ENCODE peak calls at places on chromosomes 11 and 22, in six cellular contexts. Y, K, U, Z, X and Q are unnamed samples.

GRCh38 chr22:28441720-28442263 is 237.8 kb downstream of the TTC28 start:
- DNase-seq in Y (no peak), Z (no peak), K (peak; percentile 27), X (peak; percentile 60), U (no peak), Q (no peak)

GRCh38 chr11:110128161-110128560 is 35.0 kb downstream of the ZC3H12C start:
- DNase-seq in X (peak; percentile 47), K (no peak), U (no peak), Z (no peak), Y (no peak), Q (peak; percentile 55)

GRCh38 chr11:74325649-74326645 is 14.5 kb upstream of the P4HA3 start:
- DNase-seq in Y (peak; percentile 70), Z (peak; percentile 86), X (peak; percentile 93), K (peak; percentile 95), U (no peak), Q (no peak)

GRCh38 chr11:85772700-85773099 is 38.2 kb downstream of the SYTL2 start:
- DNase-seq in Z (no peak), Y (peak; percentile 70), X (peak; percentile 71), K (no peak), U (no peak), Q (no peak)

GRCh38 chr22:22753526-22754267 is 109.3 kb downstream of the GGTLC2 start:
- DNase-seq in U (peak; percentile 39), X (peak; percentile 3), K (peak; percentile 53), Z (no peak), Y (no peak), Q (no peak)

GRCh38 chr11:69924308-69925161 is 105.3 kb upstream of the FGF3 start:
- DNase-seq in K (no peak), Y (no peak), Z (no peak), X (no peak), U (no peak), Q (no peak)

GRCh38 chr11:120129570-120129969 is 8.3 kb downstream of the TRIM29 start:
- DNase-seq in K (no peak), Y (no peak), U (no peak), X (no peak), Z (peak; percentile 2), Q (no peak)

GRCh38 chr22:26313291-26313690 is 115.8 kb upstream of the ASPHD2 start:
- DNase-seq in X (no peak), K (no peak), Z (no peak), U (no peak), Y (no peak), Q (no peak)

GRCh38 chr22:35539487-35539886 is 1.1 kb upstream of the RASD2 start:
- DNase-seq in U (no peak), Y (no peak), Z (no peak), X (no peak), K (no peak), Q (no peak)

GRCh38 chr11:2924381-2924780 is 4.8 kb downstream of the PHLDA2 start:
- DNase-seq in K (peak; percentile 98), Z (no peak), U (peak; percentile 80), Y (no peak), X (no peak), Q (no peak)

GRCh38 chr22:19446603-19447387 is 716 bp downstream of the C22orf39 start:
- DNase-seq in X (no peak), Y (no peak), K (no peak), Z (no peak), U (no peak), Q (no peak)

GRCh38 chr22:19590696-19591095 is 66.5 kb upstream of the CLDN5 start:
- DNase-seq in U (no peak), K (no peak), Z (no peak), X (no peak), Y (no peak), Q (no peak)

GRCh38 chr11:12324585-12324984 is 52.8 kb upstream of the PARVA start:
- DNase-seq in Z (no peak), Y (no peak), U (no peak), K (no peak), X (no peak), Q (no peak)

GRCh38 chr11:118596226-118596625 is 11.2 kb upstream of the PHLDB1 start:
- DNase-seq in K (no peak), X (no peak), U (no peak), Y (no peak), Z (no peak), Q (no peak)

GRCh38 chr11:7513210-7514098 is at the start of gene PPFIBP2:
- DNase-seq in K (peak; percentile 93), U (peak; percentile 51), Y (no peak), X (peak; percentile 55), Z (peak; percentile 87), Q (peak; percentile 21)

GRCh38 chr11:128884703-128885338 is 6.3 kb upstream of the KCNJ5 start:
- DNase-seq in K (peak; percentile 71), Y (peak; percentile 33), X (peak; percentile 70), U (peak; percentile 70), Z (no peak), Q (peak; percentile 52)

GRCh38 chr11:74288161-74288560 is 23.3 kb downstream of the P4HA3 start:
- DNase-seq in K (no peak), Z (no peak), U (peak; percentile 75), Y (peak; percentile 85), X (peak; percentile 95), Q (peak; percentile 59)

GRCh38 chr22:19178065-19178658 is 374 bp downstream of the SLC25A1 start:
- DNase-seq in X (peak; percentile 30), U (no peak), K (peak; percentile 57), Y (no peak), Z (peak; percentile 53), Q (no peak)

GRCh38 chr22:19143967-19144400 is 467 bp downstream of the ESS2 start:
- DNase-seq in Z (no peak), U (no peak), X (no peak), K (no peak), Y (no peak), Q (no peak)

GRCh38 chr11:104713366-104713765 is 184.9 kb downstream of the CASP12 start:
- DNase-seq in X (peak; percentile 75), Z (no peak), Y (peak; percentile 6), K (no peak), U (no peak), Q (no peak)

GRCh38 chr11:108319541-108320145 is 96.8 kb downstream of the ATM start:
- DNase-seq in Z (no peak), K (no peak), Y (no peak), U (peak; percentile 23), X (peak; percentile 33), Q (no peak)

GRCh38 chr11:69308936-69309799 is 15.2 kb downstream of the MYEOV start:
- DNase-seq in Z (no peak), Y (no peak), X (no peak), U (no peak), K (no peak), Q (no peak)

GRCh38 chr22:30208631-30209603 is 37.6 kb downstream of the LIF start:
- DNase-seq in X (peak; percentile 83), Z (peak; percentile 74), K (no peak), U (peak; percentile 84), Y (peak; percentile 86), Q (peak; percentile 72)

GRCh38 chr22:36386900-36387663 is 685 bp downstream of the MYH9 start:
- DNase-seq in Z (peak; percentile 81), K (peak; percentile 64), U (peak; percentile 50), Y (no peak), X (no peak), Q (no peak)

GRCh38 chr22:19086944-19087343 is 35.3 kb downstream of the DGCR2 start:
- DNase-seq in K (no peak), Y (no peak), X (peak; percentile 53), Z (no peak), U (no peak), Q (no peak)

GRCh38 chr11:62565100-62565802 is 8.4 kb downstream of the EEF1G start:
- DNase-seq in Z (no peak), X (no peak), K (no peak), U (no peak), Y (no peak), Q (no peak)

GRCh38 chr11:64161037-64161436 is 4.9 kb downstream of the MACROD1 start:
- DNase-seq in K (no peak), Y (no peak), X (no peak), Z (no peak), U (peak; percentile 34), Q (no peak)

GRCh38 chr11:64163951-64164350 is 2.0 kb downstream of the MACROD1 start:
- DNase-seq in K (no peak), Z (no peak), U (no peak), Y (no peak), X (no peak), Q (no peak)

GRCh38 chr11:64164392-64165312 is 1.3 kb downstream of the MACROD1 start:
- DNase-seq in X (no peak), Z (peak; percentile 65), Y (no peak), K (peak; percentile 59), U (no peak), Q (no peak)

GRCh38 chr11:64165842-64166635 is at the start of gene MACROD1:
- DNase-seq in Y (peak; percentile 32), X (peak; percentile 71), Z (peak; percentile 91), U (peak; percentile 97), K (peak; percentile 96), Q (no peak)

GRCh38 chr11:64165482-64165841 is 451 bp downstream of the MACROD1 start:
- DNase-seq in Z (no peak), K (peak; percentile 42), Y (no peak), X (no peak), U (no peak), Q (no peak)
- TF ChIP-seq CTCF in Z (no peak), K (no peak), Y (no peak), X (no peak), U (no peak), Q (no peak)

GRCh38 chr22:24834845-24835570 is 29.0 kb downstream of the SGSM1 start:
- DNase-seq in U (no peak), K (no peak), Z (no peak), Y (no peak), X (no peak), Q (no peak)
- TF ChIP-seq CTCF in U (peak; percentile 54), K (peak; percentile 14), Z (peak; percentile 35), Y (peak; percentile 20), X (peak; percentile 12), Q (peak; percentile 30)

DNA sequence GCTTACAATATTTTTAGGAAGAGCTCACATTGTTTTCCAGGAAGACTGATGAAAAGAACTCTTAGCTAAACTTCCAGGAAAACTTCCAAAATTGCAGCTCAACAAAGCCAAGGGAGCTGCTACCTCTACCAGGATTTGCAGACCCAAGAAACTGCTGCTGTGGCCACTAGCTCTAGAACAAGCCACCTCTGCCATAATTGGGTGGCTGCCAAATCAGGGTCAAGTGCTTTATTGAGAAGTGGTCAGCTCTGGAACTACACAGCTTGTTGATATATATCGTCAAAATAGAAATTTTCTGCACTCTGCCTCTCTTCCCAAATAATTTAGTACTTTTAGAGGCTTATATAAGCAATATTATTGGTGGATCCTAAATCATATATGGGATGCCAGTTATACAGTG is 371.8 kb upstream of the CHORDC1 start:
- DNase-seq in K (peak; percentile 3), X (no peak), Y (no peak), U (no peak), Z (no peak), Q (no peak)
- TF ChIP-seq CTCF in K (no peak), X (no peak), Y (no peak), U (no peak), Z (no peak), Q (no peak)

GRCh38 chr11:98455500-98456186 is 565.1 kb upstream of the CNTN5 start:
- DNase-seq in Z (no peak), K (no peak), X (no peak), U (no peak), Y (no peak), Q (no peak)
- TF ChIP-seq CTCF in Z (no peak), K (no peak), X (no peak), U (no peak), Y (no peak), Q (no peak)

GRCh38 chr11:29645373-29645772 is 371.5 kb downstream of the KCNA4 start:
- DNase-seq in Z (no peak), X (no peak), U (no peak), Y (no peak), K (no peak), Q (no peak)
- TF ChIP-seq CTCF in Z (no peak), X (no peak), U (no peak), Y (no peak), K (no peak), Q (no peak)

GRCh38 chr22:44729391-44730012 is 22.9 kb upstream of the ARHGAP8 start:
- DNase-seq in Z (peak; percentile 57), Y (no peak), U (peak; percentile 18), X (peak; percentile 50), K (peak; percentile 36), Q (peak; percentile 47)
- TF ChIP-seq CTCF in Z (peak; percentile 27), Y (peak; percentile 57), U (no peak), X (peak; percentile 36), K (no peak), Q (peak; percentile 44)